ENCODE peak calls at places on chromosome 10, in seven cellular contexts. One of them, this sample, is unnamed.

GRCh38 chr10:98340261-98340675 is 72.3 kb upstream of the LOXL4 start:
- DNase-seq in trophoblast cell: no peak
- DNase-seq in mesendoderm: no peak
- DNase-seq in neuronal stem cell: no peak
- DNase-seq in mesenchymal stem cell: no peak
- DNase-seq in H1: no peak
- DNase-seq in IMR-90: peak; percentile 49
- DNase-seq in this sample: no peak

GRCh38 chr10:115844592-115844991 is 428.4 kb downstream of the GFRA1 start:
- DNase-seq in trophoblast cell: no peak
- DNase-seq in mesenchymal stem cell: peak; percentile 37
- DNase-seq in IMR-90: no peak
- DNase-seq in neuronal stem cell: no peak
- DNase-seq in mesendoderm: no peak
- DNase-seq in H1: no peak
- DNase-seq in this sample: no peak

GRCh38 chr10:6058677-6059475 is 3.3 kb downstream of the IL2RA start:
- DNase-seq in H1: no peak
- DNase-seq in mesendoderm: no peak
- DNase-seq in trophoblast cell: no peak
- DNase-seq in IMR-90: no peak
- DNase-seq in neuronal stem cell: no peak
- DNase-seq in mesenchymal stem cell: no peak
- DNase-seq in this sample: no peak

GRCh38 chr10:130787821-130788220 is 523.7 kb downstream of the TCERG1L start:
- DNase-seq in trophoblast cell: no peak
- DNase-seq in H1: no peak
- DNase-seq in neuronal stem cell: no peak
- DNase-seq in mesenchymal stem cell: no peak
- DNase-seq in mesendoderm: no peak
- DNase-seq in IMR-90: no peak
- DNase-seq in this sample: no peak

GRCh38 chr10:1615186-1615954 is 122.0 kb downstream of the ADARB2 start:
- DNase-seq in mesendoderm: no peak
- DNase-seq in H1: no peak
- DNase-seq in IMR-90: no peak
- DNase-seq in trophoblast cell: no peak
- DNase-seq in neuronal stem cell: no peak
- DNase-seq in mesenchymal stem cell: no peak
- DNase-seq in this sample: no peak

GRCh38 chr10:69802424-69803161 is 887 bp downstream of the COL13A1 start:
- DNase-seq in neuronal stem cell: peak; percentile 57
- DNase-seq in IMR-90: peak; percentile 56
- DNase-seq in mesenchymal stem cell: peak; percentile 73
- DNase-seq in H1: no peak
- DNase-seq in trophoblast cell: no peak
- DNase-seq in mesendoderm: peak; percentile 65
- DNase-seq in this sample: peak; percentile 55

GRCh38 chr10:116272497-116273221 is at the start of gene GFRA1:
- DNase-seq in H1: no peak
- DNase-seq in trophoblast cell: no peak
- DNase-seq in mesenchymal stem cell: peak; percentile 51
- DNase-seq in neuronal stem cell: peak; percentile 40
- DNase-seq in IMR-90: peak; percentile 7
- DNase-seq in mesendoderm: peak; percentile 72
- DNase-seq in this sample: peak; percentile 55

GRCh38 chr10:1247598-1248261 is 191.5 kb downstream of the WDR37 start:
- DNase-seq in IMR-90: no peak
- DNase-seq in H1: no peak
- DNase-seq in mesendoderm: no peak
- DNase-seq in trophoblast cell: no peak
- DNase-seq in mesenchymal stem cell: no peak
- DNase-seq in neuronal stem cell: no peak
- DNase-seq in this sample: peak; percentile 15

GRCh38 chr10:123375738-123376137 is 221.5 kb downstream of the BUB3 start:
- DNase-seq in H1: no peak
- DNase-seq in mesenchymal stem cell: no peak
- DNase-seq in mesendoderm: no peak
- DNase-seq in neuronal stem cell: no peak
- DNase-seq in IMR-90: no peak
- DNase-seq in trophoblast cell: no peak
- DNase-seq in this sample: no peak

GRCh38 chr10:22825841-22826240 is 102.0 kb upstream of the ARMC3 start:
- DNase-seq in IMR-90: no peak
- DNase-seq in H1: no peak
- DNase-seq in neuronal stem cell: no peak
- DNase-seq in trophoblast cell: no peak
- DNase-seq in mesenchymal stem cell: no peak
- DNase-seq in mesendoderm: peak; percentile 22
- DNase-seq in this sample: peak; percentile 71

GRCh38 chr10:49167629-49168540 is 20.3 kb downstream of the TMEM273 start:
- DNase-seq in mesendoderm: no peak
- DNase-seq in neuronal stem cell: no peak
- DNase-seq in trophoblast cell: no peak
- DNase-seq in IMR-90: no peak
- DNase-seq in H1: no peak
- DNase-seq in mesenchymal stem cell: no peak
- DNase-seq in this sample: no peak

GRCh38 chr10:46530249-46531186 is 25.9 kb downstream of the GPRIN2 start:
- DNase-seq in mesenchymal stem cell: peak; percentile 89
- DNase-seq in neuronal stem cell: no peak
- DNase-seq in H1: no peak
- DNase-seq in trophoblast cell: peak; percentile 98
- DNase-seq in IMR-90: peak; percentile 87
- DNase-seq in mesendoderm: peak; percentile 74
- DNase-seq in this sample: no peak

GRCh38 chr10:125008689-125009579 is 67.0 kb downstream of the ZRANB1 start:
- DNase-seq in mesenchymal stem cell: no peak
- DNase-seq in trophoblast cell: no peak
- DNase-seq in IMR-90: no peak
- DNase-seq in H1: no peak
- DNase-seq in neuronal stem cell: no peak
- DNase-seq in mesendoderm: peak; percentile 45
- DNase-seq in this sample: no peak

GRCh38 chr10:129417882-129418281 is 49.2 kb upstream of the MGMT start:
- DNase-seq in H1: no peak
- DNase-seq in neuronal stem cell: no peak
- DNase-seq in mesenchymal stem cell: peak; percentile 31
- DNase-seq in trophoblast cell: no peak
- DNase-seq in mesendoderm: no peak
- DNase-seq in IMR-90: no peak
- DNase-seq in this sample: no peak

GRCh38 chr10:122207596-122207995 is 63.5 kb upstream of the BTBD16 start:
- DNase-seq in H1: no peak
- DNase-seq in neuronal stem cell: no peak
- DNase-seq in mesendoderm: no peak
- DNase-seq in IMR-90: peak; percentile 51
- DNase-seq in trophoblast cell: no peak
- DNase-seq in mesenchymal stem cell: peak; percentile 89
- DNase-seq in this sample: no peak

GRCh38 chr10:59319854-59320253 is 42.5 kb downstream of the FAM13C start:
- DNase-seq in trophoblast cell: no peak
- DNase-seq in mesendoderm: peak; percentile 41
- DNase-seq in IMR-90: no peak
- DNase-seq in neuronal stem cell: no peak
- DNase-seq in mesenchymal stem cell: no peak
- DNase-seq in H1: no peak
- DNase-seq in this sample: no peak

GRCh38 chr10:59323036-59323459 is 39.3 kb downstream of the FAM13C start:
- DNase-seq in mesendoderm: no peak
- DNase-seq in H1: no peak
- DNase-seq in neuronal stem cell: no peak
- DNase-seq in trophoblast cell: no peak
- DNase-seq in mesenchymal stem cell: peak; percentile 26
- DNase-seq in IMR-90: peak; percentile 16
- DNase-seq in this sample: no peak

GRCh38 chr10:59323831-59324401 is 38.4 kb downstream of the FAM13C start:
- DNase-seq in IMR-90: no peak
- DNase-seq in H1: no peak
- DNase-seq in neuronal stem cell: no peak
- DNase-seq in mesenchymal stem cell: no peak
- DNase-seq in trophoblast cell: no peak
- DNase-seq in mesendoderm: no peak
- DNase-seq in this sample: no peak

GRCh38 chr10:59320370-59320769 is 42.0 kb downstream of the FAM13C start:
- DNase-seq in neuronal stem cell: no peak
- DNase-seq in trophoblast cell: no peak
- DNase-seq in IMR-90: no peak
- DNase-seq in mesenchymal stem cell: no peak
- DNase-seq in mesendoderm: no peak
- DNase-seq in H1: no peak
- DNase-seq in this sample: no peak

GRCh38 chr10:59322131-59322530 is 40.2 kb downstream of the FAM13C start:
- DNase-seq in IMR-90: no peak
- DNase-seq in neuronal stem cell: no peak
- DNase-seq in trophoblast cell: peak; percentile 72
- DNase-seq in mesenchymal stem cell: no peak
- DNase-seq in H1: no peak
- DNase-seq in mesendoderm: no peak
- DNase-seq in this sample: no peak
- H4K8ac ChIP-seq in IMR-90: no peak overlapping the region
- H4K8ac ChIP-seq in neuronal stem cell: no peak overlapping the region
- H4K8ac ChIP-seq in trophoblast cell: no peak overlapping the region
- H4K8ac ChIP-seq in mesenchymal stem cell: no peak overlapping the region
- H4K8ac ChIP-seq in H1: no peak overlapping the region
- H4K8ac ChIP-seq in mesendoderm: no peak overlapping the region
- H4K8ac ChIP-seq in this sample: no peak overlapping the region

GRCh38 chr10:120314426-120314825 is 142.6 kb upstream of the PLPP4 start:
- DNase-seq in IMR-90: no peak
- DNase-seq in neuronal stem cell: no peak
- DNase-seq in H1: no peak
- DNase-seq in trophoblast cell: no peak
- DNase-seq in mesendoderm: no peak
- DNase-seq in mesenchymal stem cell: no peak
- DNase-seq in this sample: no peak
- H4K8ac ChIP-seq in IMR-90: no peak overlapping the region
- H4K8ac ChIP-seq in neuronal stem cell: no peak overlapping the region
- H4K8ac ChIP-seq in H1: no peak overlapping the region
- H4K8ac ChIP-seq in trophoblast cell: no peak overlapping the region
- H4K8ac ChIP-seq in mesendoderm: no peak overlapping the region
- H4K8ac ChIP-seq in mesenchymal stem cell: no peak overlapping the region
- H4K8ac ChIP-seq in this sample: no peak overlapping the region

GRCh38 chr10:21820952-21821351 is 182.6 kb downstream of the DNAJC1 start:
- DNase-seq in mesendoderm: no peak
- DNase-seq in mesenchymal stem cell: no peak
- DNase-seq in H1: no peak
- DNase-seq in neuronal stem cell: no peak
- DNase-seq in trophoblast cell: peak; percentile 90
- DNase-seq in IMR-90: no peak
- DNase-seq in this sample: no peak
- H4K8ac ChIP-seq in mesendoderm: no peak overlapping the region
- H4K8ac ChIP-seq in mesenchymal stem cell: no peak overlapping the region
- H4K8ac ChIP-seq in H1: no peak overlapping the region
- H4K8ac ChIP-seq in neuronal stem cell: no peak overlapping the region
- H4K8ac ChIP-seq in trophoblast cell: no peak overlapping the region
- H4K8ac ChIP-seq in IMR-90: no peak overlapping the region
- H4K8ac ChIP-seq in this sample: no peak overlapping the region

GRCh38 chr10:61621538-61622150 is 41.1 kb upstream of the CABCOCO1 start:
- DNase-seq in mesendoderm: no peak
- DNase-seq in IMR-90: no peak
- DNase-seq in H1: no peak
- DNase-seq in neuronal stem cell: no peak
- DNase-seq in trophoblast cell: no peak
- DNase-seq in mesenchymal stem cell: no peak
- DNase-seq in this sample: no peak
- H4K8ac ChIP-seq in mesendoderm: no peak overlapping the region
- H4K8ac ChIP-seq in IMR-90: peak overlapping the region; percentile 45
- H4K8ac ChIP-seq in H1: no peak overlapping the region
- H4K8ac ChIP-seq in neuronal stem cell: no peak overlapping the region
- H4K8ac ChIP-seq in trophoblast cell: no peak overlapping the region
- H4K8ac ChIP-seq in mesenchymal stem cell: no peak overlapping the region
- H4K8ac ChIP-seq in this sample: no peak overlapping the region

GRCh38 chr10:16192337-16192736 is 244.5 kb upstream of the PTER start:
- DNase-seq in H1: no peak
- DNase-seq in mesenchymal stem cell: no peak
- DNase-seq in neuronal stem cell: no peak
- DNase-seq in trophoblast cell: no peak
- DNase-seq in mesendoderm: peak; percentile 3
- DNase-seq in IMR-90: no peak
- DNase-seq in this sample: no peak
- H4K8ac ChIP-seq in H1: no peak overlapping the region
- H4K8ac ChIP-seq in mesenchymal stem cell: no peak overlapping the region
- H4K8ac ChIP-seq in neuronal stem cell: no peak overlapping the region
- H4K8ac ChIP-seq in trophoblast cell: no peak overlapping the region
- H4K8ac ChIP-seq in mesendoderm: no peak overlapping the region
- H4K8ac ChIP-seq in IMR-90: no peak overlapping the region
- H4K8ac ChIP-seq in this sample: no peak overlapping the region

DNA sequence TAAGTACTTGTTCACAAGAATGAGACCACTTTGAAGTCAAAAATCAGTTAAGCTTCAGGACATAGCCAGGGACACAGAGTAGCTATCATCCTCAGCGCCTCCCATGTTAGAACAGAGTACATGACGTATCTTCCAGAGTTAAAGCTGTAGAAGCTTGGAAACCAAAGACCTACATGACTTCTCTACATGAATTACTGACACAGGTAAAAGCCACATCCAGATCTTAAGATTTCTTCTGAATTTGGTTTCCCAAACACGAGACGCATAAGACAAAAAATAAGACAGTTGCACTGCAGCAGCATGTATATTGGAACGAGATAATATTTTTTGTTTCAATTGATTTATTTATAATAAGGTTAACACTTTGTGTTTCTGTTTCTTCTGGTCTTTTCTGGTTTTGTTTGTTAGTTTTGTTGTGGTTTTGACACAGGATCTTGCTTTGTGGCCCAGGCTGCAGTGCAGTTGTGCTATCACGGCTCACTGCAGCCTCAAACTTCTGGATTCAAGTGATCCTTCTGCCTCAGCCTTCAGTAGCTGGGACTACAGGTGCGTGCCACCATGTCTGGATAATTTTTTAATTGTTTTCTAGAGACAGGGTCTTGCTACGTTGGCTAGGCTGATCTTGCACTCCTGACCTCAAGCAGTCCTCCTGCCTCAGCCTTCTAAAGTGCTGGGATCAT is 10.2 kb upstream of the EPC1 start:
- DNase-seq in H1: no peak
- DNase-seq in mesenchymal stem cell: no peak
- DNase-seq in mesendoderm: no peak
- DNase-seq in trophoblast cell: no peak
- DNase-seq in IMR-90: no peak
- DNase-seq in neuronal stem cell: no peak
- DNase-seq in this sample: no peak
- H4K8ac ChIP-seq in H1: no peak overlapping the region
- H4K8ac ChIP-seq in mesenchymal stem cell: no peak overlapping the region
- H4K8ac ChIP-seq in mesendoderm: no peak overlapping the region
- H4K8ac ChIP-seq in trophoblast cell: no peak overlapping the region
- H4K8ac ChIP-seq in IMR-90: no peak overlapping the region
- H4K8ac ChIP-seq in neuronal stem cell: no peak overlapping the region
- H4K8ac ChIP-seq in this sample: no peak overlapping the region

DNA sequence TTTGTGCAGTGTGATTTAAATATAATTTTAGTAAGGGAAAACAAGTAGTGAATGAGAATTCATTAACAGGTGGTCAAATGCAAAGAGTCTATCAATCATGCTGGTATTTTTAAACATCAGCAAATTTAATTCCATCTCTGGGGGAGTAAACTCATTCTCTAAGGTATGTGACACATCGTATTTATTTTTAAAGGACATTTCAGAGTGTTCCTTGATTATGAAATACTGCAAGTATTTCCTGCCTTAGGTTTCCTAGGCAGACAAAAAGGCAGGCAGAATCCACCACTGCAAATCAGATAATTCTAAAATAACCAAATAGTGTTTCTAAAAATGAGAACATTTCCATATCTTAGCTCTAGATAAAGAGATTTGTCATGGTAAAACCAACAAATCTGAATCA is 193.8 kb downstream of the LRRTM3 start:
- DNase-seq in IMR-90: no peak
- DNase-seq in mesendoderm: no peak
- DNase-seq in H1: no peak
- DNase-seq in trophoblast cell: no peak
- DNase-seq in mesenchymal stem cell: no peak
- DNase-seq in neuronal stem cell: no peak
- DNase-seq in this sample: no peak
- H4K8ac ChIP-seq in IMR-90: no peak overlapping the region
- H4K8ac ChIP-seq in mesendoderm: no peak overlapping the region
- H4K8ac ChIP-seq in H1: no peak overlapping the region
- H4K8ac ChIP-seq in trophoblast cell: no peak overlapping the region
- H4K8ac ChIP-seq in mesenchymal stem cell: no peak overlapping the region
- H4K8ac ChIP-seq in neuronal stem cell: no peak overlapping the region
- H4K8ac ChIP-seq in this sample: no peak overlapping the region

This sample was measured in H9.